ENCODE peak calls at places on chromosomes 5 and 9, in nine cellular contexts. G, M, T, L, S, K, E, A and D are unnamed samples.

GRCh38 chr9:93083592-93084470 is 12.2 kb upstream of the CARD19 start:
- DNase-seq in G (no peak), M (no peak), T (no peak), L (no peak), S (peak), K (peak), E (no peak), A (no peak), D (no peak)

GRCh38 chr5:139926797-139927503 is 116.1 kb downstream of the NRG2 start:
- DNase-seq in G (no peak), M (no peak), T (no peak), L (no peak), S (no peak), K (no peak), E (no peak), A (no peak), D (no peak)

GRCh38 chr9:128992995-128993394 is 35.1 kb downstream of the SH3GLB2 start:
- DNase-seq in G (no peak), M (no peak), T (no peak), L (no peak), S (no peak), K (no peak), E (no peak), A (no peak), D (no peak)

GRCh38 chr5:120882042-120882775 is 418.1 kb downstream of the PRR16 start:
- DNase-seq in G (no peak), M (no peak), T (no peak), L (no peak), S (no peak), K (no peak), E (no peak), A (no peak), D (no peak)

GRCh38 chr9:99916650-99917049 is 10.2 kb downstream of the STX17 start:
- DNase-seq in G (no peak), M (no peak), T (no peak), L (no peak), S (no peak), K (no peak), E (no peak), A (no peak), D (no peak)

GRCh38 chr5:154729613-154730012 is 25.6 kb upstream of the LARP1 start:
- DNase-seq in G (no peak), M (no peak), T (no peak), L (peak), S (no peak), K (no peak), E (no peak), A (no peak), D (no peak)

GRCh38 chr5:170006016-170006415 is 25.7 kb upstream of the INSYN2B start:
- DNase-seq in G (no peak), M (no peak), T (no peak), L (no peak), S (no peak), K (no peak), E (no peak), A (no peak), D (no peak)

GRCh38 chr5:17738461-17738860 is 104.2 kb downstream of the TAF11L14 start:
- DNase-seq in G (no peak), M (no peak), T (no peak), L (no peak), S (no peak), K (no peak), E (no peak), A (no peak), D (no peak)

GRCh38 chr5:61675015-61675692 is 343.1 kb downstream of the ZSWIM6 start:
- DNase-seq in G (no peak), M (no peak), T (no peak), L (peak), S (no peak), K (no peak), E (no peak), A (no peak), D (no peak)

GRCh38 chr5:138675998-138676397 is 77.2 kb upstream of the CTNNA1 start:
- DNase-seq in G (no peak), M (no peak), T (no peak), L (no peak), S (no peak), K (no peak), E (no peak), A (no peak), D (no peak)

GRCh38 chr9:89477811-89478583 is 19.9 kb downstream of the SEMA4D start:
- DNase-seq in G (no peak), M (no peak), T (no peak), L (no peak), S (no peak), K (peak), E (peak), A (peak), D (peak)

GRCh38 chr5:74357827-74358226 is 282.7 kb downstream of the ENC1 start:
- DNase-seq in G (peak), M (no peak), T (no peak), L (no peak), S (no peak), K (no peak), E (no peak), A (no peak), D (no peak)

GRCh38 chr9:108643756-108644510 is 211.9 kb downstream of the ACTL7B start:
- DNase-seq in G (no peak), M (no peak), T (no peak), L (no peak), S (no peak), K (no peak), E (no peak), A (peak), D (no peak)

GRCh38 chr9:122200960-122201635 is 27.7 kb downstream of the LHX6 start:
- DNase-seq in G (no peak), M (no peak), T (peak), L (no peak), S (peak), K (no peak), E (no peak), A (peak), D (no peak)

GRCh38 chr9:79254900-79255651 is 316.7 kb upstream of the TLE4 start:
- DNase-seq in G (no peak), M (no peak), T (peak), L (no peak), S (no peak), K (no peak), E (no peak), A (no peak), D (no peak)

GRCh38 chr9:133794006-133794760 is 56.0 kb upstream of the SARDH start:
- DNase-seq in G (no peak), M (no peak), T (no peak), L (no peak), S (no peak), K (no peak), E (no peak), A (no peak), D (no peak)

GRCh38 chr5:171599396-171599795 is 179.9 kb downstream of the FGF18 start:
- DNase-seq in G (no peak), M (no peak), T (no peak), L (no peak), S (no peak), K (no peak), E (no peak), A (no peak), D (no peak)

GRCh38 chr9:112971415-112971814 is 40.6 kb downstream of the ZNF883 start:
- DNase-seq in G (no peak), M (no peak), T (no peak), L (peak), S (no peak), K (no peak), E (no peak), A (no peak), D (no peak)

GRCh38 chr9:73141282-73141681 is 10.4 kb upstream of the ANXA1 start:
- DNase-seq in G (no peak), M (no peak), T (no peak), L (no peak), S (no peak), K (no peak), E (no peak), A (no peak), D (no peak)

GRCh38 chr5:21646469-21646868 is 1206.7 kb downstream of the CDH12 start:
- DNase-seq in G (no peak), M (no peak), T (no peak), L (no peak), S (no peak), K (no peak), E (no peak), A (peak), D (no peak)

GRCh38 chr9:81529556-81530193 is 159.7 kb downstream of the TLE1 start:
- DNase-seq in G (peak), M (no peak), T (no peak), L (no peak), S (peak), K (no peak), E (no peak), A (no peak), D (no peak)